ENCODE peak calls at places on chromosomes 12 and 14, in four cellular contexts. S is fibroblast of lung, D is Caco-2, J is sigmoid colon. K is an unnamed sample.

GRCh38 chr14:58048219-58048618 is 103.8 kb downstream of the ARMH4 start:
- DNase-seq in S (no peak), D (no peak), J (no peak), K (peak; percentile 58)

GRCh38 chr14:102362084-102362483 is 606 bp downstream of the CINP start:
- DNase-seq in S (peak; percentile 13), D (no peak), J (no peak), K (no peak)

GRCh38 chr12:130485291-130486145 is 147.8 kb downstream of the PIWIL1 start:
- DNase-seq in S (no peak), D (no peak), J (no peak), K (no peak)

GRCh38 chr12:108187831-108188230 is 58.7 kb downstream of the WSCD2 start:
- DNase-seq in S (no peak), D (no peak), J (no peak), K (no peak)

GRCh38 chr12:130677957-130678558 is 38.0 kb downstream of the RIMBP2 start:
- DNase-seq in S (no peak), D (no peak), J (no peak), K (no peak)

GRCh38 chr14:80587096-80587724 is 354.3 kb downstream of the CEP128 start:
- DNase-seq in S (peak; percentile 69), D (no peak), J (no peak), K (peak; percentile 71)

GRCh38 chr12:57242329-57242690 is 8.7 kb downstream of the STAC3 start:
- DNase-seq in S (no peak), D (no peak), J (peak; percentile 71), K (no peak)

GRCh38 chr12:107400686-107401447 is 284.7 kb upstream of the PWP1 start:
- DNase-seq in S (peak; percentile 27), D (no peak), J (no peak), K (no peak)

GRCh38 chr14:24171422-24172260 is at the start of gene REC8:
- DNase-seq in S (peak; percentile 85), D (no peak), J (peak; percentile 95), K (peak; percentile 98)

GRCh38 chr12:105334001-105334400 is 3.5 kb downstream of the C12orf75 start:
- DNase-seq in S (peak; percentile 69), D (no peak), J (no peak), K (peak; percentile 30)

GRCh38 chr14:25007832-25008231 is 42.1 kb downstream of the STXBP6 start:
- DNase-seq in S (no peak), D (no peak), J (no peak), K (no peak)

GRCh38 chr14:49306152-49306751 is 279.9 kb downstream of the RPS29 start:
- DNase-seq in S (peak; percentile 33), D (no peak), J (no peak), K (peak; percentile 51)

GRCh38 chr12:68674376-68674775 is 12.4 kb upstream of the NUP107 start:
- DNase-seq in S (no peak), D (no peak), J (no peak), K (no peak)

GRCh38 chr12:104478396-104479140 is 21.8 kb downstream of the CHST11 start:
- DNase-seq in S (no peak), D (no peak), J (no peak), K (no peak)

GRCh38 chr12:72031066-72031465 is 92.4 kb downstream of the TPH2 start:
- DNase-seq in S (no peak), D (no peak), J (no peak), K (no peak)

GRCh38 chr12:70008944-70009343 is 183.9 kb downstream of the MYRFL start:
- DNase-seq in S (no peak), D (no peak), J (no peak), K (no peak)

GRCh38 chr14:32202468-32202865 is 602 bp downstream of the RNU6-8 start:
- DNase-seq in S (peak; percentile 57), D (no peak), J (no peak), K (peak; percentile 39)

GRCh38 chr12:95173392-95174251 is 43.6 kb downstream of the FGD6 start:
- DNase-seq in S (peak; percentile 81), D (no peak), J (peak; percentile 97), K (peak; percentile 92)

GRCh38 chr14:50395448-50395847 is 1.2 kb downstream of the CDKL1 start:
- DNase-seq in S (no peak), D (no peak), J (peak; percentile 76), K (no peak)

GRCh38 chr14:30638926-30639325 is 16.8 kb downstream of the SCFD1 start:
- DNase-seq in S (no peak), D (no peak), J (no peak), K (peak; percentile 47)

GRCh38 chr12:116861331-116861730 is 19.9 kb downstream of the HRK start:
- DNase-seq in S (peak; percentile 57), D (no peak), J (no peak), K (peak; percentile 67)

GRCh38 chr14:68403794-68404522 is 388.9 kb downstream of the ZFP36L1 start:
- DNase-seq in S (no peak), D (no peak), J (no peak), K (no peak)

GRCh38 chr14:77181603-77182437 is at the start of gene TMEM63C:
- DNase-seq in S (no peak), D (peak; percentile 93), J (no peak), K (peak; percentile 15)

GRCh38 chr14:81400852-81401251 is 728 bp upstream of the STON2 start:
- DNase-seq in S (peak; percentile 99), D (peak; percentile 83), J (peak; percentile 88), K (peak; percentile 96)

GRCh38 chr12:66187016-66187415 is 2.0 kb upstream of the IRAK3 start:
- DNase-seq in S (no peak), D (no peak), J (no peak), K (no peak)

GRCh38 chr12:21884942-21885341 is 56.3 kb downstream of the ABCC9 start:
- DNase-seq in S (no peak), D (no peak), J (no peak), K (no peak)

GRCh38 chr12:123643911-123644310 is 10.3 kb downstream of the GTF2H3 start:
- DNase-seq in S (no peak), D (no peak), J (no peak), K (no peak)

GRCh38 chr12:114963846-114964245 is 279.9 kb upstream of the TBX3 start:
- DNase-seq in S (no peak), D (no peak), J (no peak), K (no peak)
- TF ChIP-seq CTCF in S (no peak), D (no peak), J (no peak), K (no peak)

GRCh38 chr14:95663226-95663797 is 22.9 kb upstream of the TCL1B start:
- DNase-seq in S (no peak), D (no peak), J (no peak), K (no peak)
- H3K4me3 ChIP-seq in S (no peak overlapping the region), D (no peak overlapping the region), J (no peak overlapping the region), K (no peak overlapping the region)

GRCh38 chr12:34341362-34341733 is 319.1 kb downstream of the ALG10 start:
- DNase-seq in S (no peak), D (no peak), J (no peak), K (no peak)

GRCh38 chr12:34340534-34341361 is 318.5 kb downstream of the ALG10 start:
- DNase-seq in S (no peak), D (no peak), J (no peak), K (no peak)

GRCh38 chr12:34342048-34342447 is 319.8 kb downstream of the ALG10 start:
- DNase-seq in S (no peak), D (no peak), J (no peak), K (no peak)

GRCh38 chr12:34338751-34339150 is 316.5 kb downstream of the ALG10 start:
- DNase-seq in S (no peak), D (no peak), J (no peak), K (no peak)

DNA sequence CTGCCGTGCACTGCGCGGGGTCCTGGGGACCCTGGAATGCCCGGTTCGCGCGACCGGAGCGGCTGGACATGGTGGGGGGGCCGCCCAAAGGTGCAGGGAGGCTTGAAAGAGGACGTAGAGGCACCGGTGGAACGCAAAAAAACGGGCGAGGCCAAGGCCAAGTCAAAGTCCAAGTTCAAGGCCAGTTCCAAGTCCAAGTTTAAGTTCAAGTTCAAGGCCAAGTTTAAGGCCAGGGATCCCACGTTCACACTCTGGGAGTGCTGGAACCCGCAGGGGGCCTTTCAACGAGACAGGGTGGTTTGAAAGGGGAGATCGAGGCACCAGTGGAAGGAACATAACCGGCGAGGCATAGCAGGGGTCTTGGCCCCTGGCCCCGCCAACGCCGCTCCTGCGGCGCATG is 317.6 kb downstream of the ALG10 start:
- DNase-seq in S (no peak), D (no peak), J (no peak), K (no peak)
- H3K9me3 ChIP-seq in S (no peaks in the 10 kb centered on the region), D (no peaks in the 10 kb centered on the region), J (no peaks in the 10 kb centered on the region), K (no peaks in the 10 kb centered on the region)

GRCh38 chr12:46046436-46046835 is 56.1 kb upstream of the SCAF11 start:
- DNase-seq in S (no peak), D (no peak), J (no peak), K (no peak)
- TF ChIP-seq CTCF in S (no peak), D (no peak), J (no peak), K (no peak)

DNA sequence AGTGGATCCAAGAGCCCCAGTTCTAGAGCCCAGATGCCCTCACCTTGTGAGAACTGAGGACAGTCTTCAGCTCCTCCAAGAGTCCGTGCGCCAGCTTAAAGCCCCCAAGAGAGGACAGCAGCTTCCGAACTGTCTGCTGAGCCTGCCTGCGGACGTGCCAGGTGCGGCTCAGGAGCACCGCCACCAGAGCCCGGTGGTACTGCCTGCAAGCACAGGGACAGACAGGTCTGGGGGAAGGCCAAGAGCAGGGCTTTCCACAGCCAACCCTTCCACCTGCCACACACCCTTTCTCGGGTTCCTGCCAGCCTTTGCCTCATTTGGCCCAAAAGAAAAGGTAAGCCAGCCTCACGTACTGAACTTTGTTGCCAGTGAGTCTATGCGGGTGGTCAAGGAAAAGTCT is 30.2 kb downstream of the GCN1 start:
- DNase-seq in S (no peak), D (no peak), J (no peak), K (no peak)
- H3K4me3 ChIP-seq in S (no peak overlapping the region), D (no peak overlapping the region), J (no peak overlapping the region), K (no peak overlapping the region)

DNA sequence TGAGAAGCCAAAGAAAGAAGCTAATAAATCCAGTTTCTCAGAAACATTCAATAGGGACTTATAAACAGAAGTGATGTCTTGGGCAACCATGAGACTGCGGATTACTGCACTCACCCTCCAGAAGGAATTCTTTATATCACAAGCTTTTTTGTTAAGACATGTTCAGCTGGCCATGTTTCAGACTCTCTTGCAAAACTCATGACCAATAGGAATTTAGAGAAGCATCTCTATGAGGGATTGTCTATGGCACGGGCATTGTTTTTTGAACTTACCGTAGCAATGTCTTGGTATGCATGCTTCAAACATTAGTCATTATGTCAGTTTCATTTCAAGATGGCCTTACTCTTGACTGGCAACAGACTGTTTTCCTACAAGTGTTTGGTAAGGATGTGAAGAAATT is 15.5 kb upstream of the ZNF268 start:
- DNase-seq in S (no peak), D (no peak), J (no peak), K (no peak)
- H3K9me3 ChIP-seq in S (no peaks in the 10 kb centered on the region), D (peaks cover 12% of the 10 kb centered on the region), J (peaks cover 26% of the 10 kb centered on the region), K (peaks cover 2% of the 10 kb centered on the region)

DNA sequence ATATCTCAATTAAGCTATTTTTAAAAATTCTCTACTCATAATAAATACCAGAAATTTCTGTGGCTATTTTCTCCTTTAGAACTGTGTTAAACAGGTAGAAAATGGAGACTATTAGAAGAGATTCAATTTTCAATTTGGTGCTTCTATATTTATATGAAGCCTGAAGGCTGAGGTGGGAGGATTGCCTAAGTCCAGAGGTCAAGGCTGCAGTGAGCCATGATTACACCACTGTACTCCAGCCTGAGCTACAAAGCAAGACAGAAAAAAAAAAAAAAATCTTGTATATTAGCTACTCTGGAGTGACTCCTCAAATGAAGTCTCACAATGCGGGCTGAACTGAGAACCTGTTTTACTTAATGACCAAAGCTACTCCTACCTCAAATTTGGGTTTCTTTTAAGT is 9.8 kb upstream of the DPF3 start:
- DNase-seq in S (no peak), D (no peak), J (no peak), K (no peak)
- TF ChIP-seq CTCF in S (no peak), D (no peak), J (no peak), K (no peak)